ENCODE peak calls at places on chromosome 9, in eight cellular contexts. D, N, J, M, O, S, W and L are unnamed samples.
A peak's percentile ranks its signal among the peaks of the same experiment; 100 is the strongest.

GRCh38 chr9:8553444-8553843 is 753.9 kb upstream of the DMAC1 start:
- DNase-seq in N (no peak), M (peak; percentile 1), O (no peak), W (no peak), S (no peak), D (no peak), J (no peak), L (no peak)

GRCh38 chr9:1018121-1018520 is 32.0 kb upstream of the DMRT2 start:
- DNase-seq in M (peak; percentile 63), W (no peak), J (no peak), D (no peak), S (no peak), O (no peak), N (peak; percentile 61), L (no peak)

GRCh38 chr9:2000314-2000713 is 14.8 kb upstream of the SMARCA2 start:
- DNase-seq in M (no peak), N (no peak), S (no peak), W (no peak), D (no peak), O (no peak), J (no peak), L (no peak)

GRCh38 chr9:122228191-122228905 is 409 bp downstream of the LHX6 start:
- DNase-seq in N (no peak), O (peak; percentile 67), D (no peak), S (peak; percentile 12), W (no peak), M (no peak), J (no peak), L (no peak)

GRCh38 chr9:83937861-83938455 is 16.7 kb upstream of the KIF27 start:
- DNase-seq in S (peak; percentile 78), W (peak; percentile 57), O (no peak), N (peak; percentile 80), J (no peak), D (peak; percentile 63), M (peak; percentile 87), L (no peak)

GRCh38 chr9:23820731-23821399 is 5.2 kb downstream of the ELAVL2 start:
- DNase-seq in D (no peak), M (peak; percentile 48), S (no peak), W (peak; percentile 56), J (no peak), O (peak; percentile 68), N (no peak), L (no peak)

GRCh38 chr9:36935332-36935731 is 98.7 kb downstream of the PAX5 start:
- DNase-seq in W (no peak), J (no peak), S (no peak), N (no peak), D (no peak), O (no peak), M (no peak), L (no peak)

GRCh38 chr9:89460551-89460950 is 37.4 kb downstream of the SEMA4D start:
- DNase-seq in O (no peak), W (no peak), M (no peak), S (no peak), J (no peak), N (no peak), D (no peak), L (no peak)

GRCh38 chr9:83013261-83013610 is 49.7 kb downstream of the RASEF start:
- DNase-seq in O (no peak), J (no peak), N (no peak), M (no peak), D (no peak), S (peak; percentile 90), W (no peak), L (no peak)

GRCh38 chr9:92100237-92100911 is 14.8 kb downstream of the SPTLC1 start:
- DNase-seq in M (peak; percentile 81), W (peak; percentile 90), D (no peak), S (peak; percentile 83), J (no peak), O (no peak), N (no peak), L (no peak)

GRCh38 chr9:17402309-17402708 is 176.6 kb upstream of the SH3GL2 start:
- DNase-seq in N (no peak), O (no peak), M (peak; percentile 30), W (peak; percentile 14), S (peak; percentile 45), D (peak; percentile 15), J (no peak), L (no peak)

GRCh38 chr9:1458503-1458902 is 408.3 kb downstream of the DMRT2 start:
- DNase-seq in N (no peak), J (no peak), D (no peak), S (no peak), W (peak; percentile 86), M (peak; percentile 91), O (no peak), L (no peak)

GRCh38 chr9:76593011-76593347 is 134.0 kb downstream of the GCNT1 start:
- DNase-seq in N (no peak), W (no peak), O (no peak), J (no peak), D (no peak), S (no peak), M (no peak), L (no peak)

GRCh38 chr9:111645806-111646205 is 14.7 kb downstream of the DNAJC25 start:
- DNase-seq in O (no peak), N (no peak), S (no peak), D (no peak), M (no peak), J (no peak), W (no peak), L (no peak)

GRCh38 chr9:107810493-107810931 is 320.9 kb upstream of the KLF4 start:
- DNase-seq in S (peak; percentile 59), J (no peak), M (peak; percentile 29), N (no peak), W (no peak), O (no peak), D (no peak), L (no peak)

GRCh38 chr9:134267305-134268265 is 58.7 kb upstream of the RXRA start:
- DNase-seq in N (no peak), J (no peak), M (no peak), S (no peak), O (peak; percentile 43), W (no peak), D (no peak), L (no peak)

GRCh38 chr9:90726215-90726614 is 75.4 kb upstream of the SYK start:
- DNase-seq in J (no peak), M (peak; percentile 2), W (no peak), S (no peak), D (no peak), O (no peak), N (peak; percentile 58), L (no peak)

GRCh38 chr9:134333234-134333873 is 7.1 kb downstream of the RXRA start:
- DNase-seq in S (no peak), D (no peak), W (no peak), N (no peak), O (peak; percentile 83), J (no peak), M (no peak), L (no peak)

GRCh38 chr9:111992523-111992922 is 95.9 kb downstream of the UGCG start:
- DNase-seq in O (no peak), D (no peak), J (no peak), S (peak; percentile 48), M (peak; percentile 79), N (no peak), W (peak; percentile 94), L (no peak)

DNA sequence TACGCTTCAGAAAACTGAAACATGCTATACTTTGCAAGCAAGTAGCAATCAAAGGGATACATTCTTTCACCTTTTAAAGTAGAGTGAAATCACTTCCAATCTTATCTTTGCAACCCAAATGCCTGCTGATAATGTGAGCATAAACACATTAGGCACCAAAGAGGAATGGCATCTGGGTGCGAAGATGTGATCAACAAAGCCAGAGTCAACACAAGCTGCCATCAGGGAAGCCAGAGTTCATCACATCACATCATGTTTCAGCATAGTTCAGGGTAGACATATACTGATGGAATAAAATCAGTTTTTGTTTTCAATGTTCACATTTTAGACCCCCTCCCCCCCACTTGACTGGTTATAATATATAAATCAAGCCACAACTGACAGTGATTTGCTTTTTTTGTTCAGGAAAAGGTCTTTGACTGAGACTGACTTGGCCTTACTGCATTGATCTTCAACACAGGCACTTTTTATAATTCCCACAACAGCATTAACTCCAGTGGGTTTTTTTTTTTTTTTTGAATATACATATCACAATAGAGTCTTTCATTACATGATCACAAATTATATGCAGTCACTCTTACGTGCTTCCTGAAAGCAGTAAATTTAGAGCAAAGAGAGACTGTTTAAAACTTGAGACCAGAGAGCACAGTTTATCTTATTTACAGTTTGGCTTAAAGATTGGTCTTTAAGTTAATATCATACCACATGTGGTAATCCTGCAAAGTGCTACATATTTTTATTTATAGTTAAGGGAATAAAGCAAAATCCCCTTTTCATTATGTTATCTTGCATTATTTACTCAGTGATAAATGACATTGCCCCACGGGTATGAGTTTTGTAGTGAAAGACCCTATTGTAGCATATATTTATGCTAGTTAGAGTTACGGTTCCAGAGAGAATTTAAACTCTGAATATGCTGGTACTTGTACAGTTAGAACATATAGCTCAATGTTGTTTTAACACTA is 20.3 kb downstream of the AOPEP start:
- DNase-seq in D (no peak), M (no peak), O (no peak), J (no peak), N (no peak), S (no peak), W (no peak), L (no peak)
- H3K4me1 ChIP-seq in D (no peaks in the 10 kb centered on the region), M (no peaks in the 10 kb centered on the region), O (no peaks in the 10 kb centered on the region), J (no peaks in the 10 kb centered on the region), N (no peaks in the 10 kb centered on the region), S (peaks cover 3% of the 10 kb centered on the region), W (no peaks in the 10 kb centered on the region), L (no peaks in the 10 kb centered on the region)

GRCh38 chr9:135879619-135880018 is 27.7 kb downstream of the CAMSAP1 start:
- DNase-seq in W (no peak), D (no peak), M (no peak), J (no peak), N (no peak), O (no peak), S (no peak), L (no peak)
- H3K4me1 ChIP-seq in W (no peaks in the 10 kb centered on the region), D (no peaks in the 10 kb centered on the region), M (no peaks in the 10 kb centered on the region), J (no peaks in the 10 kb centered on the region), N (peaks cover 15% of the 10 kb centered on the region), O (no peaks in the 10 kb centered on the region), S (peaks cover 25% of the 10 kb centered on the region), L (peaks cover 8% of the 10 kb centered on the region)

DNA sequence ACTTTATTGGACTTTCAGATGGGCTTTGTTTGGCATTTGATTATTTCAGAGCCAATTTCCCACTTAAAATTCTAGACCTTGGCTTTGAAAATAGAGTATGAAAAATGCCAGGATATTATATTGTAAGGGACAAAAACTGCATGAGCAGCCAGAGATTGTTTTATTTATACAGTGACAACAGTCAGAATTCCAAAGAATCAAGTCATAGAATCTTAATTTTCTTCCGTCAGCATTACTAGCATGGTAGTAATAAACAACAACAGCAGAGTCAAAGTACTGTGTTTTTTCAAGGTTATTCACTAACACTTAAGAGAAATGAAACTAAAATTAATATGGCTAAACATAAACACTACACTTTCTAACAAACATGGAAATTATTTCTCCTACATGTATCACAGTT is 52.2 kb downstream of the MLLT3 start:
- DNase-seq in N (no peak), M (peak; percentile 47), J (no peak), W (no peak), S (peak; percentile 65), D (no peak), O (no peak), L (no peak)
- H3K4me1 ChIP-seq in N (no peaks in the 10 kb centered on the region), M (peaks cover 29% of the 10 kb centered on the region), J (no peaks in the 10 kb centered on the region), W (peaks cover 8% of the 10 kb centered on the region), S (no peaks in the 10 kb centered on the region), D (peaks cover 3% of the 10 kb centered on the region), O (no peaks in the 10 kb centered on the region), L (peaks cover 4% of the 10 kb centered on the region)

DNA sequence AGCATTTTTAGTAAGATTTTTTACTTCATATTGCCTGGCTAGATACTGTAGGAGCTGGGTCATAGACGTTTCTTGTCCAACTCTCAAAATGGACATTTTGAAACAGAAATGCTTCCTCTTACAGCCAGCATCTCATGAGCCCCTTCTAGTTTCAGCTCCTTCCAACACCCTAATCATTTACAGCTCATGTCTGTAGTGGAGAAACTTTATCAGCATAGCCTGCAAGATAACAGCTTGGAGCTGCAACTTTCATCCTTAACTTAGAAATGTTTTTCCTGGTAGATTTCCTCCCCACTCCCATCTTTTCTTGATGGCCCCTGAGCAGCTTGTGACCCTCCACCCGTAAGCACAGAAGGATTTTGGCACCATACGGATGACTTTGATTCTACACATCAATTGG is 53.6 kb upstream of the TGFBR1 start:
- DNase-seq in M (no peak), S (no peak), N (no peak), O (no peak), D (no peak), J (no peak), W (no peak), L (no peak)
- H3K4me1 ChIP-seq in M (peaks cover 70% of the 10 kb centered on the region), S (peaks cover 8% of the 10 kb centered on the region), N (no peaks in the 10 kb centered on the region), O (no peaks in the 10 kb centered on the region), D (no peaks in the 10 kb centered on the region), J (no peaks in the 10 kb centered on the region), W (peaks cover 8% of the 10 kb centered on the region), L (peaks cover 11% of the 10 kb centered on the region)